ENCODE peak calls at places on chromosome 1, in four cellular contexts. W is midbrain; F is Ammon's horn; T is activated naive CD4-positive, alpha-beta T cell. E is an unnamed sample.

GRCh38 chr1:64687725-64688285 is 57.1 kb upstream of the RAVER2 start:
- DNase-seq in W (no peak), F (peak), T (no peak), E (no peak)

GRCh38 chr1:31570906-31571305 is 5.4 kb upstream of the TINAGL1 start:
- DNase-seq in W (no peak), F (no peak), T (no peak), E (no peak)

GRCh38 chr1:93489756-93490155 is 41.8 kb downstream of the FNBP1L start:
- DNase-seq in W (no peak), F (peak), T (no peak), E (no peak)

GRCh38 chr1:52461821-52462220 is 57.4 kb downstream of the PRPF38A start:
- DNase-seq in W (no peak), F (no peak), T (no peak), E (no peak)

GRCh38 chr1:21909787-21910503 is 27.2 kb downstream of the HSPG2 start:
- DNase-seq in W (no peak), F (no peak), T (no peak), E (no peak)

GRCh38 chr1:12709696-12710095 is 6.2 kb upstream of the AADACL3 start:
- DNase-seq in W (no peak), F (no peak), T (no peak), E (no peak)

GRCh38 chr1:174999926-175000696 is at the start of gene CACYBP:
- DNase-seq in W (no peak), F (peak), T (peak), E (no peak)

GRCh38 chr1:203284411-203285208 is 20.7 kb upstream of the BTG2 start:
- DNase-seq in W (no peak), F (no peak), T (no peak), E (no peak)

GRCh38 chr1:70140894-70141293 is 64.5 kb downstream of the LRRC40 start:
- DNase-seq in W (no peak), F (no peak), T (no peak), E (no peak)

GRCh38 chr1:73044241-73044640 is 761.9 kb upstream of the NEGR1 start:
- DNase-seq in W (no peak), F (peak), T (no peak), E (no peak)

GRCh38 chr1:87249803-87250202 is 78.9 kb upstream of the LMO4 start:
- DNase-seq in W (no peak), F (no peak), T (no peak), E (no peak)

GRCh38 chr1:1081311-1082238 is 7.5 kb upstream of the RNF223 start:
- DNase-seq in W (no peak), F (no peak), T (no peak), E (no peak)

GRCh38 chr1:192766009-192766625 is 42.7 kb upstream of the RGS2 start:
- DNase-seq in W (no peak), F (peak), T (no peak), E (no peak)